ENCODE peak calls at places on chromosomes 12 and 14, in five cellular contexts. L, D, P, H and E are unnamed samples.

GRCh38 chr14:34732802-34733201 is 18.4 kb upstream of the CFL2 start:
- DNase-seq in D (no peak), P (no peak), L (no peak), H (no peak), E (no peak)

GRCh38 chr12:125436686-125437085 is 371.5 kb downstream of the AACS start:
- DNase-seq in D (no peak), P (no peak), H (no peak), L (no peak), E (no peak)

GRCh38 chr14:78595797-78596196 is 425.6 kb downstream of the NRXN3 start:
- DNase-seq in H (no peak), L (no peak), P (no peak), D (peak), E (no peak)

GRCh38 chr12:92403210-92404175 is 257.8 kb upstream of the BTG1 start:
- DNase-seq in P (no peak), H (peak), D (no peak), L (peak), E (peak)

GRCh38 chr12:28253175-28253641 is 63.0 kb downstream of the CCDC91 start:
- DNase-seq in L (no peak), D (no peak), P (peak), H (no peak), E (peak)

GRCh38 chr14:45251912-45252311 is 1.1 kb downstream of the MIS18BP1 start:
- DNase-seq in P (peak), H (no peak), L (no peak), D (no peak), E (peak)

GRCh38 chr14:95544588-95544987 is 9.7 kb downstream of the GLRX5 start:
- DNase-seq in H (no peak), D (no peak), P (no peak), L (no peak), E (no peak)

GRCh38 chr12:20557076-20557475 is 138.1 kb upstream of the SLCO1C1 start:
- DNase-seq in L (no peak), H (no peak), P (no peak), D (no peak), E (no peak)

GRCh38 chr14:93039649-93040315 is 75.9 kb downstream of the ITPK1 start:
- DNase-seq in P (peak), H (no peak), D (no peak), L (no peak), E (no peak)

GRCh38 chr12:94832780-94833760 is 170.4 kb downstream of the NDUFA12 start:
- DNase-seq in L (no peak), H (no peak), P (peak), D (peak), E (no peak)

GRCh38 chr14:38129705-38130104 is 78.0 kb upstream of the SSTR1 start:
- DNase-seq in L (no peak), H (no peak), P (no peak), D (no peak), E (no peak)

GRCh38 chr14:54689928-54690327 is 123.0 kb downstream of the SAMD4A start:
- DNase-seq in H (no peak), L (no peak), P (no peak), D (no peak), E (no peak)

GRCh38 chr14:54692261-54692861 is 125.4 kb downstream of the SAMD4A start:
- DNase-seq in H (no peak), P (no peak), L (no peak), D (no peak), E (no peak)

GRCh38 chr14:54690887-54691286 is 124.0 kb downstream of the SAMD4A start:
- DNase-seq in D (no peak), H (no peak), L (no peak), P (no peak), E (no peak)

GRCh38 chr14:54693761-54694160 is 126.8 kb downstream of the SAMD4A start:
- DNase-seq in P (no peak), D (no peak), H (no peak), L (no peak), E (no peak)

GRCh38 chr14:54691525-54692260 is 124.8 kb downstream of the SAMD4A start:
- DNase-seq in P (peak), L (peak), H (no peak), D (peak), E (peak)
- TF ChIP-seq CTCF in P (peak), L (peak), H (peak), D (peak), E (peak)

GRCh38 chr12:131917139-131917710 is 11.9 kb upstream of the PUS1 start:
- DNase-seq in H (peak), L (no peak), P (no peak), D (peak), E (no peak)

GRCh38 chr12:131916306-131917138 is 12.6 kb upstream of the PUS1 start:
- DNase-seq in P (no peak), D (no peak), L (no peak), H (no peak), E (no peak)

GRCh38 chr12:131915000-131915689 is 13.9 kb upstream of the PUS1 start:
- DNase-seq in L (no peak), P (no peak), H (no peak), D (no peak), E (no peak)

GRCh38 chr12:131914179-131914702 is 14.8 kb upstream of the PUS1 start:
- DNase-seq in P (no peak), D (no peak), L (no peak), H (no peak), E (no peak)

DNA sequence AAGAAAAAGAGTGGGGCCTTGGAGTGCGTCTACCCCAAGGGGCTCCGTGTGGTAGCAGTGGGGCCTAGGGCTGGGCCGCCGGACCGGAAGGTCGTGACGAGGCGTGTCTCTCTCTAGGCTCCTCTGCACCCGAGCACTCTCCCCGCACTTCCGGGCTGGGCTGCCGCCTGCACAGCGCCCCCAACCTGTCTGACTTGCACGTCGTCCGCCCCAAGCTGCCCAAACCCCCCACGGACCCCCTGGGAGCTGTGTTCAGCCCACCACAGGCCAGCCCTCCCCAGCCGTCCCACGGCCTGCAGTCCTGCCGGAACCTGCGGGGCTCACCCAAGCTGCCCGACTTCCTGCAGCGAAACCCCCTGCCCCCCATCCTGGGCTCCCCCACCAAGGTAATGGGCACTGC is 13.3 kb upstream of the PUS1 start:
- DNase-seq in P (no peak), D (no peak), H (no peak), L (no peak), E (no peak)
- TF ChIP-seq CTCF in P (no peak), D (no peak), H (no peak), L (no peak), E (no peak)

GRCh38 chr14:88129306-88130056 is 124.5 kb downstream of the GPR65 start:
- DNase-seq in H (no peak), P (peak), D (peak), L (no peak), E (no peak)
- TF ChIP-seq CTCF in H (no peak), P (no peak), D (peak), L (no peak), E (no peak)

GRCh38 chr12:110699591-110700445 is 10.9 kb upstream of the HVCN1 start:
- DNase-seq in H (no peak), L (no peak), D (no peak), P (no peak), E (no peak)
- TF ChIP-seq CTCF in H (no peak), L (no peak), D (no peak), P (no peak), E (no peak)

DNA sequence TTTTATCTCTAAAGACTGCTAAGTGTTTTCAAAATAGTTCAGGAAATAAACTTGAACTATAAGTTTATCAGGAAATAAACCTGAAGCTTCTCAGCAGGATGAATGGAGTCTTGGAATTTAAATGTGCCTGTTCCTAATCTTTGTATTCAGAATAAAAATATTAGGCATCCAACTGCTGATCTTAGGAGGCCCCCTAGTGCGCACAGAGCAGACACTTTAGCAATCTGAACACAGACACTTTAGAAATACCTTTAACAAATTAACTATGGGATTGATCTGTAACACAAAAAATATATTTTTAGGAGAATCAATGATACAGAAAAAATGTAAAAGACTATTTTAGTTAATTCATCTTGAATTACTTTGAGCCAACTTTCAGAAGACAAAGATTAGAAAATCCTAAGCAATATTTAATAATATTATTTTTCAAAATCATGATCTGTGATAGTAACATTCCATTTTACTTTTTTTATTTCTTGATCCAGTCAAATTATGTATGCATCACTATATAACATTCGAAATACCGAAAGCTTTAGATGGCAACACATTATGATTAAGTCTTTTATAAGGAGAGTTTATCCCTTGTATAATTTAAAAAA is 80.9 kb downstream of the SLC41A2 start:
- DNase-seq in P (peak), H (peak), L (peak), D (peak), E (peak)
- TF ChIP-seq CTCF in P (peak), H (peak), L (no peak), D (peak), E (peak)

DNA sequence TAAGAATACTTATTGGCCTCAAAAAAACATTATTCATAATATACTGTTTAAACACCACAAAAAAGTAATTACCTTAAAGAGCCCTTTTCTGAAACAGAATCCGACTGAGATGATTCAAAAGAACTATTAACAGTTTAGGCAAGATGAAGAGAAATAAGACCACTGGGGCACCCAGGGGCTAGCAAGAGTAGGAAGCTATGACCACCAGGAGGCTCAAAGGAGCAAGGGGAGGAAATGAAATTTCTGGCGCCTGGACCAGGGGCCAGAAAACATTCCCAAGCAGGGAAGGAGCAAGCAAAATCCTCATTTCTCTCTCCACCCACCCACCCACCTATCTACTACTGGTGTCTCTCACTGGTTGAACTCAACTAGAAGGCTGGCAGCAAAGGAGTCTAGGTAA is 6.3 kb upstream of the DCAF4 start:
- DNase-seq in P (no peak), D (no peak), L (no peak), H (no peak), E (no peak)
- TF ChIP-seq CTCF in P (peak), D (no peak), L (no peak), H (no peak), E (no peak)

DNA sequence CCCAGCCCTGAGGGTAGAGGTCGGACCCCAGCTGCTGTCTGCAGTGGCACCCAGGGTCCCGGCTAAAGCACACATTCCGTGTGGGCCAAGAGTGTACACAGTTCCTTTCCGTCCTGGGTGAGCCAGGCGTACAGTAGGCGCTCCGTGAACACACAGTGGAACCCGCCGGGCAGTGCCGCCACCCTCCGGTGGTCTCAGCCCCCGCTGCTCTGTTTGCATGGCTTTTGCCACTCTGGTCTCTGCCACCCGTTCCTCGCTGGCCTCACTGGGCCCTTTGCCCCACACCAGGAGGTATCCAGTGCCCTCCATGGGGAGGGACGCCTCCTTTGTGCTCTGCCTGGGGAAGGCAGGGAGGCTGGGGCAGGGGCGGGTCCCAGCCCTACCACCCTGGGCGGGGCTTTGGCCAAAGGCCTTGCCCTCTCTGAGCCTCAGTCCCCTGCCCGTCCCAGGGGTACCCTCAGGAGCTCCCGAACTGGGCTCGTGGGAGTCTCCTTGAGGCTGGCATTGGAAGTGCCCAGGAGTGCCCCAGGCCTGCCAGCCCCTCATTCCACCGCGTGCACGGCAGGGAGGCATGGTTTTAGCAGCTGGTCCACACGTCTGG is 13.0 kb downstream of the TRMT61A start:
- DNase-seq in P (no peak), H (no peak), L (no peak), D (no peak), E (no peak)
- TF ChIP-seq CTCF in P (peak), H (no peak), L (peak), D (no peak), E (no peak)

GRCh38 chr14:52071675-52072074 is 2.8 kb upstream of the NID2 start:
- DNase-seq in H (no peak), L (no peak), D (no peak), P (no peak), E (no peak)
- TF ChIP-seq CTCF in H (no peak), L (no peak), D (peak), P (no peak), E (no peak)

GRCh38 chr12:84497819-84498218 is 414.8 kb downstream of the SLC6A15 start:
- DNase-seq in L (no peak), D (no peak), H (no peak), P (no peak), E (no peak)
- TF ChIP-seq CTCF in L (no peak), D (peak), H (no peak), P (peak), E (peak)

GRCh38 chr14:20989787-20990600 is at the start of gene METTL17:
- DNase-seq in P (peak), D (peak), H (peak), L (peak), E (peak)
- TF ChIP-seq CTCF in P (peak), D (peak), H (no peak), L (peak), E (peak)